ENCODE peak calls at places on chromosome 4, in eight cellular contexts. J is central memory CD4-positive, alpha-beta T cell; E is cortex of kidney; F is skeletal muscle cell; T is ELF-1; B is colonic mucosa; W is NAMALWA; V is NCI-H1092. H is an unnamed sample.

GRCh38 chr4:56261027-56261426 is 126.3 kb downstream of the AASDH start:
- DNase-seq in J (no peak), E (no peak), F (no peak), T (no peak), B (no peak), W (no peak), V (no peak), H (no peak)

GRCh38 chr4:94304365-94304971 is 38.2 kb downstream of the HPGDS start:
- DNase-seq in J (no peak), E (no peak), F (no peak), T (no peak), B (no peak), W (peak), V (no peak), H (peak)

GRCh38 chr4:186067757-186068385 is 1.1 kb upstream of the TLR3 start:
- DNase-seq in J (peak), E (no peak), F (peak), T (peak), B (peak), W (peak), V (peak), H (peak)

GRCh38 chr4:85715996-85716737 is 241.2 kb downstream of the ARHGAP24 start:
- DNase-seq in J (no peak), E (no peak), F (no peak), T (no peak), B (no peak), W (no peak), V (no peak), H (no peak)

GRCh38 chr4:173675446-173675845 is 145.4 kb upstream of the HAND2 start:
- DNase-seq in J (no peak), E (no peak), F (no peak), T (no peak), B (no peak), W (no peak), V (no peak), H (no peak)

GRCh38 chr4:149634368-149634767 is 181.3 kb downstream of the IQCM start:
- DNase-seq in J (no peak), E (no peak), F (no peak), T (no peak), B (no peak), W (no peak), V (no peak), H (no peak)

GRCh38 chr4:16264798-16265197 is 38.5 kb upstream of the TAPT1 start:
- DNase-seq in J (peak), E (no peak), F (no peak), T (no peak), B (no peak), W (peak), V (no peak), H (peak)

GRCh38 chr4:70721747-70722146 is at the start of gene RUFY3:
- DNase-seq in J (no peak), E (no peak), F (peak), T (no peak), B (no peak), W (no peak), V (peak), H (no peak)

GRCh38 chr4:143282170-143282760 is 54.4 kb upstream of the GAB1 start:
- DNase-seq in J (no peak), E (no peak), F (no peak), T (no peak), B (no peak), W (no peak), V (no peak), H (no peak)

GRCh38 chr4:13704020-13704419 is 76.5 kb upstream of the BOD1L1 start:
- DNase-seq in J (no peak), E (no peak), F (no peak), T (no peak), B (peak), W (no peak), V (no peak), H (no peak)

GRCh38 chr4:102736636-102737549 is 23.9 kb downstream of the MANBA start:
- DNase-seq in J (no peak), E (no peak), F (no peak), T (peak), B (no peak), W (no peak), V (no peak), H (peak)

GRCh38 chr4:101411926-101412325 is 64.6 kb upstream of the PPP3CA start:
- DNase-seq in J (no peak), E (no peak), F (no peak), T (no peak), B (no peak), W (no peak), V (no peak), H (no peak)

GRCh38 chr4:99868126-99868596 is 26.1 kb downstream of the LAMTOR3 start:
- DNase-seq in J (no peak), E (no peak), F (peak), T (peak), B (no peak), W (no peak), V (no peak), H (peak)

GRCh38 chr4:55866290-55866907 is 13.0 kb downstream of the EXOC1 start:
- DNase-seq in J (peak), E (no peak), F (peak), T (no peak), B (no peak), W (peak), V (no peak), H (peak)

GRCh38 chr4:124432500-124432899 is 280.0 kb downstream of the ANKRD50 start:
- DNase-seq in J (no peak), E (no peak), F (peak), T (no peak), B (no peak), W (no peak), V (no peak), H (no peak)

GRCh38 chr4:113471141-113471860 is 290.2 kb downstream of the CAMK2D start:
- DNase-seq in J (no peak), E (no peak), F (no peak), T (no peak), B (no peak), W (no peak), V (no peak), H (no peak)

GRCh38 chr4:18686338-18687039 is 664.9 kb upstream of the LCORL start:
- DNase-seq in J (no peak), E (no peak), F (no peak), T (no peak), B (no peak), W (no peak), V (no peak), H (no peak)

GRCh38 chr4:140243345-140243753 is 89.4 kb upstream of the MAML3 start:
- DNase-seq in J (no peak), E (no peak), F (no peak), T (peak), B (peak), W (peak), V (peak), H (no peak)

GRCh38 chr4:95510877-95511276 is 37.9 kb downstream of the UNC5C start:
- DNase-seq in J (no peak), E (no peak), F (no peak), T (no peak), B (no peak), W (no peak), V (no peak), H (no peak)

GRCh38 chr4:177005801-177006230 is 213.1 kb upstream of the VEGFC start:
- DNase-seq in J (no peak), E (no peak), F (no peak), T (no peak), B (no peak), W (no peak), V (no peak), H (peak)

GRCh38 chr4:58617226-58617625 is 1507.0 kb upstream of the IGFBP7 start:
- DNase-seq in J (no peak), E (no peak), F (no peak), T (no peak), B (no peak), W (no peak), V (no peak), H (no peak)

GRCh38 chr4:104475652-104476051 is 19.0 kb downstream of the CXXC4 start:
- DNase-seq in J (no peak), E (no peak), F (no peak), T (peak), B (no peak), W (no peak), V (no peak), H (peak)

GRCh38 chr4:110005461-110006056 is 92.9 kb downstream of the EGF start:
- DNase-seq in J (peak), E (no peak), F (peak), T (no peak), B (no peak), W (peak), V (peak), H (peak)